ENCODE peak calls at places on chromosomes 13 and 19, in five cellular contexts. B is aorta; T is keratinocyte; X is CD8-positive, alpha-beta memory T cell; C is lung. P is an unnamed sample. For H3K4me1, the result is how much of the 10 kb centered on the place peaks cover.

GRCh38 chr19:45424191-45425058 is 708 bp upstream of the ERCC1 start:
- DNase-seq in B (peak), C (peak), X (no peak), T (peak), P (peak)

GRCh38 chr13:39506559-39507390 is 96.2 kb downstream of the LHFPL6 start:
- DNase-seq in B (no peak), T (peak), C (no peak), X (no peak), P (no peak)

GRCh38 chr19:40687525-40688016 is 2.9 kb downstream of the NUMBL start:
- DNase-seq in X (no peak), T (no peak), C (peak), B (peak), P (peak)

GRCh38 chr19:43773725-43774102 is 7.1 kb downstream of the KCNN4 start:
- DNase-seq in X (no peak), C (no peak), T (no peak), B (no peak), P (no peak)

GRCh38 chr19:35509018-35509652 is 4.3 kb downstream of the DMKN start:
- DNase-seq in X (peak), B (no peak), T (no peak), C (peak), P (peak)

GRCh38 chr19:37817180-37817911 is 38.0 kb upstream of the ZNF573 start:
- DNase-seq in C (peak), X (peak), B (peak), T (no peak), P (peak)

GRCh38 chr13:80386001-80386400 is 45.1 kb upstream of the SPRY2 start:
- DNase-seq in X (no peak), T (no peak), B (no peak), C (no peak), P (no peak)

GRCh38 chr13:88063741-88064140 is 392.6 kb downstream of the SLITRK5 start:
- DNase-seq in B (no peak), X (no peak), C (no peak), T (no peak), P (no peak)

GRCh38 chr19:51572908-51573307 is 1.8 kb downstream of the ZNF175 start:
- DNase-seq in C (no peak), X (no peak), B (no peak), T (no peak), P (no peak)

GRCh38 chr19:38478273-38478971 is 44.9 kb downstream of the RYR1 start:
- DNase-seq in B (no peak), T (no peak), X (no peak), C (no peak), P (no peak)

GRCh38 chr13:54486421-54487166 is 1458.0 kb downstream of the OLFM4 start:
- DNase-seq in B (no peak), C (no peak), X (no peak), T (no peak), P (no peak)

GRCh38 chr19:10270616-10271394 is at the start of gene ICAM1:
- DNase-seq in X (peak), T (no peak), C (peak), B (peak), P (peak)

GRCh38 chr19:3547301-3547731 is 8.3 kb downstream of the TEKTIP1 start:
- DNase-seq in X (no peak), B (no peak), C (no peak), T (no peak), P (no peak)

GRCh38 chr13:21817878-21818277 is 147.0 kb downstream of the FGF9 start:
- DNase-seq in B (no peak), T (no peak), X (no peak), C (no peak), P (no peak)

GRCh38 chr13:70623260-70623659 is 515.0 kb upstream of the KLHL1 start:
- DNase-seq in B (no peak), X (no peak), C (no peak), T (no peak), P (no peak)

GRCh38 chr13:62356977-62357376 is 941.3 kb upstream of the PCDH20 start:
- DNase-seq in C (no peak), T (no peak), B (no peak), X (no peak), P (no peak)

DNA sequence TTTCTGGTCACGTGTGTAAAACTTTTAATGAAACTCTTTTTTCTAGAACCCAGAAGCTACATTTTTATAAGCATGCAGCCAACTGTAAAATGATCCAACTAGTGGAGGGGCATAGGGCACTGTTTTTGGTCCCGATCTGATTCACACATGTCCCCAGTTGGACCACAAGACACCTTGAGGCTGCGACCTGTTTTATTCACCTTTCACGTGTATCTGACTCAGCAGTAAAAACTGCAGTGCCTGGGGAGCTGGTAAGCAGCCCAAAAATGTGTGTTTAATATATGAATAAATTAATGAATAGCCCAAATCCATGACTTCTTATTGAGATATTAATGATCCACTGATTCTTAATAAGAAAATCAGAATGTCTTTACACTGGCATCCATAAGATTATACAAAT is 140.4 kb downstream of the COL4A1 start:
- DNase-seq in B (no peak), C (no peak), T (no peak), X (no peak), P (no peak)
- H3K4me1 ChIP-seq in B (under half), C (under half), T (under half), X (under half), P (under half)

DNA sequence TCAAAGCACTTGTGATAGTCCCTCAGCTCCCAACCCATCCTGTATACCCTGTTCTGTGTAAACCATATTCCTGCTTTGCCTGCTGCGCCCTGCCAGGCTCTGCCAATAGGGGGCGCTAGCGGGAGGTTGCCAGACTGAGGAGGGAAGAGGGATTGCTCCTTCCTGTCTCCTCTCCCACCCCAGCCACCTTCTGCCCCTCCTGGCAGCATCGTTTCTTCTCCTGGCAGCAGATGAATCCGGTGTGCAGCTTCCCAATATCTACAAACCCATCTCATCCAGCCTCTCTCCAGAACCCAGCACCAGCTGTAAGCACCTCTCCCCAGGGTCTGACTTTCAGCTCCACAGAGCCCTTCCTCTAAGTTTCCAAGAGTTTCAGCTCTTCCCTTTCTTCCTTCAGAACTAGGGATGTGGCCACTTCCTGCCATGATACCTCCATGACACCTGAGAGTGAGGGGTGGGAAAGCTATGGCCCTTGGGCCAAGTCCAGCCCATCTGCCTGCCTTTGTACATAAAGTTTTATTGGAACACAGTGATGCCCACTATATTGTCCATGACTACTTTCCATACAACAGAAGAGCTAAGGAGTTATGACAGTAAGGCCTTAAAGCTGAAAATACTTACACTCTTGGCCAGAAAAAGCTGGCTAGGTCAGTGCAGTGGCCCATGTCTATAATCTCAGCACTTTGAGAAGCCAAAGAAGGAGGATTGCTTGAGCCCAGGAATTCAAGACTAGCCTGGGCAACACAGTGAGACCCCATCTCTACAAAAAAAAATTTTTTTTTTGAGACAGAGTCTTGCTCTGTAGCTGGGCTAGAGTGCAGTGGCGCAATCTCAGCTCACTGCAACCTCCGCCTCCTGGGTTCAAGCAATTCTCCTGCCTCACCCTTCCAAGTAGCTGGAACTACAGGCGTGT is 34.5 kb upstream of the ATP1A3 start:
- DNase-seq in T (no peak), X (no peak), B (no peak), C (no peak), P (no peak)
- H3K4me1 ChIP-seq in T (under half), X (under half), B (under half), C (under half), P (under half)

DNA sequence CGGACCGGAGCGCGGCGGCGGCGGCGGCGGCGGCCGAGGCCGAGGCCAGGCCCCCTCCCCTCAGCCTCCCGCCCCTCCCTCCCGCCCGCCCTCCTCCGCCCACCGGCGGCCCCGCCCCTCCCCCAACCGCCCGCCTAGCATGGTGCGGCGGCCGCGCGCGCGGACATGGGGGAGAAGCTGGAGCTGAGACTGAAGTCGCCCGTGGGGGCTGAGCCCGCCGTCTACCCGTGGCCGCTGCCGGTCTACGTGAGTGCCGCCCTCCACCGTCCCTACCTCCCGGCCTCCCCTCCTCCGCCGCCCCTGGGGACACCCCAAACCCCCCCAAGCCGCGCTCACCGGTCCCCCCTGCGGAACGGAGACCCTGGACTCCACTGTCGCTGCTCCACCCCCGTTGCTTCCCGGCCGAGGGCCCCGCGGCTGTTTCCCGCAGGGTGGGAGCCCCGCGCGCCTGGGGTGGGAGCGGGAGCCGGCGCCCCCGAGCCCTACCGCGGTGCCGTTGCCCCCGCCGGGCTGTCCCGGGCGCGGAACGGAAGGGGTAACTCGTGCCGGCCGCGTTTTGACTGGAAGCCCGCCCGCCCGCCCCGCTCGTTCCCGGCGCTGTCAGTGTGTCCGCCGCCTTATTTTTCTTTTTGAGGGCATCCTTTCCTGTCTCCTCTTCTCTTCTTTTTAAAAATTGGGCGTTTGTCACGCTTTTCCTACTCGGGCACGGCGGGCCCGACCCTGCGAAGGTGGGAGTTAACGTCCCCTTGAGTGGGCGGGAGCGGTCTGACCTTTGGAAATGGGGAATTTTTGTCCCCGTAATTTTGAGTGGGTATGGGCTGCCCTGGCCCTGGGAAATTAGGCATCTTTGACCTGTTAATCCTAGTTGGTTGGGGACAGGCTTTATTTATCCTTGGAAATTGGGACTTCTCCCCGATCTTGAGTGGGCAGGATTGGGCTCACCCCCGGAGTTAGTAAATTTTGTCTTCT is 571 bp downstream of the DOT1L start:
- DNase-seq in X (no peak), C (no peak), T (no peak), B (no peak), P (peak)
- H3K4me1 ChIP-seq in X (under half), C (under half), T (under half), B (under half), P (half or more)

GRCh38 chr19:18503337-18503970 is 18.4 kb downstream of the ELL start:
- DNase-seq in T (no peak), C (no peak), B (no peak), X (no peak), P (peak)

GRCh38 chr19:18501351-18501750 is 20.5 kb downstream of the ELL start:
- DNase-seq in X (no peak), C (no peak), B (no peak), T (no peak), P (peak)

GRCh38 chr19:18501832-18502231 is 20.0 kb downstream of the ELL start:
- DNase-seq in B (peak), T (no peak), X (no peak), C (no peak), P (peak)

GRCh38 chr19:18502633-18503294 is 19.1 kb downstream of the ELL start:
- DNase-seq in X (no peak), T (no peak), B (peak), C (no peak), P (peak)

GRCh38 chr19:18502236-18502632 is 19.6 kb downstream of the ELL start:
- DNase-seq in T (no peak), C (no peak), B (no peak), X (no peak), P (peak)
- H3K4me1 ChIP-seq in T (under half), C (under half), B (under half), X (half or more), P (half or more)

DNA sequence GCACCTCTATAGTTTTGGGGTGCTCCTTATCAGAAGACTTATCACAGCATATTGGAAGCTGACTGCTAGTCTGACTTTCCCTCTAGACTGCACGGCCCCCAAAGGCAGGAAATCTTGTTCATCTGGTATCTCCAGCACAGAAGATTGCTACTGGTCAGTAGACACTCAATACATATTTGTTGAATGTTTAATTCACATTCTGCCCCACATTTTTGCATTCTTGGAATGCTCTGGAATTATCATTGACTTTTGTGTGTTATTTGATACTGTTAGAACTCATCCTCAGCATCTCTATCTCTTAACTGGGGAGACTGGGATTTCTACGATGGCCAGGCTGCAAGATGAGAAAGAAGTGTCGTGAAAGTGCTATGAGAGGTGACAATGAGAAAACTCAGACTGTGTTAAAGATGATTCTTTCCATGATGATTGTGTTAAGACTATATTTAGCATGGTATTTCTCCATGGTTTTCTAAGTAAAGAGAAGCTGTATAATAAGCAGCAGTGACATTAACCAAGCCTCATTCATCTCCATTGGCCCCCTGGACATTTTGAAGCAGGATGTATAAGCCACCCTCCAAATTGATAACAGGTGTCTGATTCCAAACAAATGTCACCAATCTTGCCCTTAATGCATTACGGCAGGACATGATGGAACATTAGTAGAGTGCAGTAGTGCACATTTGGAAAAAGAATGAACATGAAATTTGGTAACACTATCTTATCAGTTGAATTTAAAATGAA is 440.9 kb downstream of the RFC3 start:
- DNase-seq in C (no peak), B (no peak), X (no peak), T (no peak), P (no peak)
- H3K4me1 ChIP-seq in C (under half), B (under half), X (under half), T (under half), P (under half)

DNA sequence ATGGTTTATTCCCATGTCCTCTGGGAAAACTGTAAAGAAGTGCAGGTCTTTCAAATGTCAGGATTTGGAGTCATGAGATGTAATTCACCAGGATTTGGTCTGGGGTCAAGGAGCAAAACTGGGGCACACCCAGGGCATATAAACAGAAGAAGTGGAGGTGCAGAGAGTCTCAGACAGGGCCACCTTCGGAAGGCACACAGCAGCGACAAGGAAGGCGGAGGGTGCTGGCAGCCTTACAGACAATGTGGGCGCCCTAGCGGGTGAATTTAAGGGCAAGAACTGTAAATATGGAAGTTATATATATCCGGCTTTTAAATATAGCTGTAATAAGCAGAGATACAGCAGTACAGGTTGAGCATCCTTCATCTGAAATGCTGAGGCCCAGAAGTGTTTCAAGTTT is 31.2 kb downstream of the DHRS12 start:
- DNase-seq in B (no peak), T (no peak), C (no peak), X (no peak), P (no peak)
- H3K4me1 ChIP-seq in B (under half), T (under half), C (under half), X (under half), P (under half)

GRCh38 chr19:6721113-6721474 is 644 bp upstream of the C3 start:
- DNase-seq in T (no peak), C (no peak), B (no peak), X (no peak), P (no peak)
- H3K4me1 ChIP-seq in T (under half), C (under half), B (under half), X (under half), P (under half)